ENCODE peak calls at places on chromosome 6, in four cellular contexts. L, A, F and O are unnamed samples.

GRCh38 chr6:30940361-30941001 is at the start of gene MUCL3:
- DNase-seq in L (no peak), A (peak; percentile 55), F (no peak), O (no peak)

GRCh38 chr6:161880070-161880469 is 606.2 kb upstream of the AGPAT4 start:
- DNase-seq in L (no peak), A (no peak), F (no peak), O (no peak)

GRCh38 chr6:98433325-98433724 is 401.0 kb upstream of the POU3F2 start:
- DNase-seq in L (no peak), A (no peak), F (no peak), O (no peak)

GRCh38 chr6:29696147-29697129 is 15.5 kb upstream of the ZFP57 start:
- DNase-seq in L (no peak), A (peak; percentile 37), F (no peak), O (peak; percentile 57)

GRCh38 chr6:132931937-132932336 is 117.6 kb downstream of the RPS12 start:
- DNase-seq in L (no peak), A (no peak), F (no peak), O (no peak)

GRCh38 chr6:105137388-105137787 is 42.4 kb downstream of the POPDC3 start:
- DNase-seq in L (no peak), A (no peak), F (no peak), O (no peak)

GRCh38 chr6:89208551-89208950 is 8.6 kb downstream of the GABRR1 start:
- DNase-seq in L (no peak), A (no peak), F (no peak), O (no peak)

GRCh38 chr6:87702589-87702945 is 534 bp upstream of the AKIRIN2 start:
- DNase-seq in L (no peak), A (peak; percentile 36), F (peak; percentile 49), O (no peak)

GRCh38 chr6:5401845-5402738 is 140.8 kb downstream of the FARS2 start:
- DNase-seq in L (no peak), A (no peak), F (peak; percentile 19), O (no peak)

GRCh38 chr6:109491207-109491938 is 8.4 kb upstream of the ZBTB24 start:
- DNase-seq in L (no peak), A (no peak), F (no peak), O (no peak)

GRCh38 chr6:19312291-19312978 is 524.7 kb upstream of the ID4 start:
- DNase-seq in L (no peak), A (no peak), F (no peak), O (peak; percentile 43)

GRCh38 chr6:139364302-139364981 is 10.0 kb downstream of the CITED2 start:
- DNase-seq in L (peak; percentile 48), A (peak; percentile 56), F (no peak), O (no peak)

GRCh38 chr6:37889015-37889885 is 69.7 kb downstream of the ZFAND3 start:
- DNase-seq in L (no peak), A (no peak), F (no peak), O (no peak)

GRCh38 chr6:1760876-1761275 is 151.2 kb downstream of the FOXC1 start:
- DNase-seq in L (no peak), A (no peak), F (no peak), O (no peak)

GRCh38 chr6:5094327-5094726 is 9.2 kb downstream of the PPP1R3G start:
- DNase-seq in L (no peak), A (no peak), F (no peak), O (no peak)

GRCh38 chr6:42260972-42261371 is 43.3 kb upstream of the MRPS10 start:
- DNase-seq in L (no peak), A (peak; percentile 80), F (no peak), O (peak; percentile 79)

GRCh38 chr6:52663120-52663934 is 7.6 kb upstream of the TMEM14A start:
- DNase-seq in L (peak; percentile 66), A (peak; percentile 68), F (peak; percentile 77), O (peak; percentile 42)

GRCh38 chr6:146598785-146599405 is at the start of gene ADGB:
- DNase-seq in L (no peak), A (peak; percentile 76), F (peak; percentile 36), O (peak; percentile 84)

GRCh38 chr6:163460307-163460782 is 45.8 kb downstream of the QKI start:
- DNase-seq in L (peak; percentile 57), A (no peak), F (no peak), O (no peak)

GRCh38 chr6:68756454-68757375 is 121.6 kb downstream of the ADGRB3 start:
- DNase-seq in L (no peak), A (no peak), F (no peak), O (no peak)

GRCh38 chr6:146909376-146909775 is 294.8 kb upstream of the STXBP5 start:
- DNase-seq in L (no peak), A (no peak), F (no peak), O (no peak)

GRCh38 chr6:40353197-40353966 is 233.8 kb downstream of the LRFN2 start:
- DNase-seq in L (no peak), A (no peak), F (no peak), O (no peak)

GRCh38 chr6:106300944-106301343 is 24.6 kb downstream of the ATG5 start:
- DNase-seq in L (peak; percentile 12), A (peak; percentile 17), F (peak; percentile 14), O (no peak)

DNA sequence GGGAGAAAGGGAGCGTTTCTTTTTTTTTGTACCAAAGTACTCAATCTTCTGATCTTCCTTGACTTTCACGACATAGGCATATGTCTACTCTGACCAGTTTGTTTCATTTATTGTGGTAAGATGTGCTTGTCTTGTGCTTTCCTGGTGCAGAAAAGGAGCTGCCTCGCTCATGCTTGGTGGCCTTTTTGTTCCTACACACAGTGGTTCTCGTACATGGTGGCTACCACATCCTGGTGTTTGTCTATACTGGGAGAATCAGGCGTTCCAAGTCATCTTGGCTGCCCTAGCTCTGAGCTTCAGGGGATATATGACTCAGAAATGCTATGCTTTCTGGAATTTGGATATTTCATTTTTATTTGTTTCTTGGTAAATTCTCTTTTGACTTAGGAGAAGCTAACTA is 31.8 kb downstream of the MYB start:
- DNase-seq in L (no peak), A (no peak), F (no peak), O (no peak)
- TF ChIP-seq CREB1 in L (no peak), A (no peak), F (no peak), O (no peak)

GRCh38 chr6:100462396-100462795 is 2.3 kb downstream of the SIM1 start:
- DNase-seq in L (no peak), A (no peak), F (no peak), O (no peak)

GRCh38 chr6:100461920-100462295 is 2.8 kb downstream of the SIM1 start:
- DNase-seq in L (peak; percentile 4), A (no peak), F (no peak), O (no peak)

GRCh38 chr6:100460650-100461204 is 4.0 kb downstream of the SIM1 start:
- DNase-seq in L (no peak), A (no peak), F (no peak), O (peak; percentile 59)

GRCh38 chr6:100462990-100463684 is 1.6 kb downstream of the SIM1 start:
- DNase-seq in L (no peak), A (no peak), F (no peak), O (no peak)

GRCh38 chr6:100461273-100461919 is 3.3 kb downstream of the SIM1 start:
- DNase-seq in L (no peak), A (no peak), F (no peak), O (peak; percentile 60)
- TF ChIP-seq ESRRA in L (no peak), A (no peak), F (no peak), O (no peak)

DNA sequence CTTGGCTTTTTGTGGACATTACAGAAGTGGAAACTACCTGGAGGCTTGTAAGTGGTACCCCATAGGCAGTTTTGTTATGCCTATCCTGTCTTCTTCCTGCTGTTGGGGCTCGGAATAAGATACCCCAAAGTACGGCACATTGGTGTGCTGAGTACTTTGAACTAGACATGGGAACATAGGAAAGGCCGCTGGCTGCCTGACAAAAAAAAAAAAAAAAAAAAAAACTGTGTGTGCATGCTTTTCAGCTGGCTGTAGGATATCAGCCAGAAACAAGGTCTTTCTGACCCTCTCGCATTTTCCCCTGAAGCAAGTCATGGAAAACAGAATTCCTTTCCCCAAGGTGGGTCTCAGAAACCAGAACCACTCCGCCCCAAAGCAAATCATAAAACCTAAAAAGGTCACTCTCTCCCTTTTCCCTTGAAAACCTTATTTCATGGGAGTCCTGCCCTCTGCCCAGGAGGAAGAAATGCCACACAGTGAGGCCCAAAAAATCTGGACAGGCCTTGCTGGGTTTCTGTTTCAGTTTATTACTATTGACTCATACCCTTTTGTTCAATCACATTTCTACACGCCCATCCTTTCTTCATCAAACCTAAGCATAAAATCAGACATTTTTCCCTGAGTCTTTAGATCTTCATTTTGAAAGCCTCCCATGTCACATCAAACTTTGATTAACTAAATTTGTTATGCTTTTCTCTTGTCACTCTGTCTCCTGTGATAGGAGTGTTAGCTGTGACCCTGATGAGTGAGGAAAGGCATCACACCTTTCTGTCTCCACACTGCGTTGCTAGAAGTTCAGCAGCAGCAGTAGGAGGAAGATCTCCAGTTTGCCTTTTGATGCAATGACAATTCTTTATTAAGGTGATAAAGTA is 17.2 kb downstream of the SLC2A12 start:
- DNase-seq in L (no peak), A (no peak), F (no peak), O (no peak)
- TF ChIP-seq ETV6 in L (no peak), A (no peak), F (no peak), O (no peak)

DNA sequence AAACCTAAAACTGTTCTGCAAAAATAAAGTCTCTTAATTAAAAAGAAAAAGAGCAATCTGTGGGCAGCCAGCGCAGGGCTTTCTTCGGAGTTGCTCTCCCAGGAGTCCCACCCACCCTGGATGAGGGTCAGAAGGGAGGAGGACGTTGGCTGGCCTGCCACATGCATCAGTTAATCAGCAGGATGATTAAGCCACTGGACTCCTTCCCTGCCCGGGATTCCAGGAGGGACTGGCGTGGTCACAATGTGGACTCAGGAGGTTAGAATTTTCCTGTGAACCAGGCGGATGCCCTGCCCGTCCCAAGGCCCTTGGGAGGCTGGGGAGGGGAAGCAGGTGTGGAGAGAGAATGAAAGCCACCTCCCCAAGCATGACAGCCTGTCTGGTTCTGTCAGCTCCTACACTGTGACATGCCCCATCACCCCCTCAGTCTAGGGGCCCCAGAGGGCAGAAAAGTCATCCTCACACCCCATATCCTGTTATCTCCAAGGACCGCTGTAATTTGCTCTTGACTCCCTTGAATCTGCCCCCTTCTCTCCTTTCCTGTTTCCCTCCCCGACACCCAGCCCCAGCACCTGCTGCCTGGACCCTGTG is 11.6 kb upstream of the ITPR3 start:
- DNase-seq in L (no peak), A (no peak), F (no peak), O (no peak)
- TF ChIP-seq CREB1 in L (no peak), A (no peak), F (no peak), O (no peak)

GRCh38 chr6:100088009-100088408 is 94.0 kb upstream of the MCHR2 start:
- DNase-seq in L (no peak), A (no peak), F (no peak), O (no peak)
- TF ChIP-seq ESRRA in L (no peak), A (no peak), F (no peak), O (no peak)

DNA sequence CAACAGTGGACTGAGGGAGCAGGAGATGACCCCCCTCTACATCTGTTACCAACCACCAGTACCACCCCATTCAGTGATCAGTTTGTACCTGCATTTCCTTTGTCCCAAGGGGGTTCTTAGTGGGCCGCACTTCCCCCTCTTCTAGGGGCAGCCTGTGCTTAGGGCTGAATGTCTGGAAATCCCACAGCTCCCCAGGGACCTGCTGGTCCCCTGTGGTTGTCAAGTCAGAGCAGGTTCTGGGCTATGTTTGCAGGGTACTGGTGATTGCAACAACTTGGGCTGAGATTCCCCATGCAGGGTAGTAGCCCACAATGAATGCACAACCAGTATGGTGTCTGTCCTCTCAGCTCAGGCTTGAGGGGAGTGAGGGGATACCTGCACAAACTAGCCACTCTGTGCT is 39.7 kb upstream of the COL10A1 start:
- DNase-seq in L (peak; percentile 26), A (no peak), F (no peak), O (no peak)
- TF ChIP-seq ETV6 in L (no peak), A (no peak), F (no peak), O (no peak)